ENCODE peak calls at places on chromosomes 16 and 17, in nine cellular contexts. One of them, this sample, is unnamed. For H3K4me1, the result is how much of the 10 kb centered on the place peaks cover.

GRCh38 chr16:33059206-33059605 is 134.8 kb upstream of the TP53TG3C start:
- DNase-seq in body of pancreas: no peak
- DNase-seq in breast epithelium: no peak
- DNase-seq in endothelial cell of umbilical vein: no peak
- DNase-seq in IMR-90: no peak
- DNase-seq in suprapubic skin: no peak
- DNase-seq in heart left ventricle: no peak
- DNase-seq in transverse colon: no peak
- DNase-seq in esophagus squamous epithelium: no peak
- DNase-seq in this sample: no peak

GRCh38 chr16:9033125-9033830 is 58.2 kb upstream of the HAPSTR1 start:
- DNase-seq in body of pancreas: peak
- DNase-seq in breast epithelium: no peak
- DNase-seq in endothelial cell of umbilical vein: peak
- DNase-seq in IMR-90: peak
- DNase-seq in suprapubic skin: no peak
- DNase-seq in heart left ventricle: no peak
- DNase-seq in transverse colon: peak
- DNase-seq in esophagus squamous epithelium: no peak
- DNase-seq in this sample: no peak

GRCh38 chr16:74297296-74297665 is 667 bp downstream of the PSMD7 start:
- DNase-seq in body of pancreas: no peak
- DNase-seq in breast epithelium: no peak
- DNase-seq in endothelial cell of umbilical vein: peak
- DNase-seq in IMR-90: peak
- DNase-seq in suprapubic skin: no peak
- DNase-seq in heart left ventricle: no peak
- DNase-seq in transverse colon: peak
- DNase-seq in esophagus squamous epithelium: no peak
- DNase-seq in this sample: no peak

GRCh38 chr17:74190807-74191206 is 12.7 kb upstream of the RPL38 start:
- DNase-seq in body of pancreas: no peak
- DNase-seq in breast epithelium: no peak
- DNase-seq in endothelial cell of umbilical vein: no peak
- DNase-seq in IMR-90: no peak
- DNase-seq in suprapubic skin: no peak
- DNase-seq in heart left ventricle: no peak
- DNase-seq in transverse colon: no peak
- DNase-seq in esophagus squamous epithelium: no peak
- DNase-seq in this sample: no peak

GRCh38 chr16:46929378-46930332 is 43.8 kb downstream of the DNAJA2 start:
- DNase-seq in body of pancreas: peak
- DNase-seq in breast epithelium: peak
- DNase-seq in endothelial cell of umbilical vein: peak
- DNase-seq in IMR-90: peak
- DNase-seq in suprapubic skin: no peak
- DNase-seq in heart left ventricle: peak
- DNase-seq in transverse colon: peak
- DNase-seq in esophagus squamous epithelium: no peak
- DNase-seq in this sample: peak

GRCh38 chr16:64478258-64478906 is 643.5 kb downstream of the CDH11 start:
- DNase-seq in body of pancreas: peak
- DNase-seq in breast epithelium: no peak
- DNase-seq in endothelial cell of umbilical vein: peak
- DNase-seq in IMR-90: peak
- DNase-seq in suprapubic skin: no peak
- DNase-seq in heart left ventricle: no peak
- DNase-seq in transverse colon: no peak
- DNase-seq in esophagus squamous epithelium: no peak
- DNase-seq in this sample: no peak

GRCh38 chr16:51549836-51550235 is 398.8 kb upstream of the SALL1 start:
- DNase-seq in body of pancreas: no peak
- DNase-seq in breast epithelium: no peak
- DNase-seq in endothelial cell of umbilical vein: no peak
- DNase-seq in IMR-90: peak
- DNase-seq in suprapubic skin: no peak
- DNase-seq in heart left ventricle: no peak
- DNase-seq in transverse colon: no peak
- DNase-seq in esophagus squamous epithelium: no peak
- DNase-seq in this sample: no peak

GRCh38 chr16:28298511-28298878 is 6.2 kb downstream of the SBK1 start:
- DNase-seq in body of pancreas: no peak
- DNase-seq in breast epithelium: no peak
- DNase-seq in endothelial cell of umbilical vein: no peak
- DNase-seq in IMR-90: no peak
- DNase-seq in suprapubic skin: no peak
- DNase-seq in heart left ventricle: no peak
- DNase-seq in transverse colon: no peak
- DNase-seq in esophagus squamous epithelium: no peak
- DNase-seq in this sample: no peak

GRCh38 chr16:55930036-55930435 is 54.9 kb upstream of the CES5A start:
- DNase-seq in body of pancreas: no peak
- DNase-seq in breast epithelium: no peak
- DNase-seq in endothelial cell of umbilical vein: no peak
- DNase-seq in IMR-90: no peak
- DNase-seq in suprapubic skin: no peak
- DNase-seq in heart left ventricle: no peak
- DNase-seq in transverse colon: no peak
- DNase-seq in esophagus squamous epithelium: no peak
- DNase-seq in this sample: no peak

GRCh38 chr17:76381633-76382304 is 2.6 kb upstream of the SPHK1 start:
- DNase-seq in body of pancreas: peak
- DNase-seq in breast epithelium: no peak
- DNase-seq in endothelial cell of umbilical vein: no peak
- DNase-seq in IMR-90: peak
- DNase-seq in suprapubic skin: no peak
- DNase-seq in heart left ventricle: no peak
- DNase-seq in transverse colon: no peak
- DNase-seq in esophagus squamous epithelium: no peak
- DNase-seq in this sample: no peak

GRCh38 chr16:13402601-13403000 is 501.2 kb downstream of the SHISA9 start:
- DNase-seq in body of pancreas: no peak
- DNase-seq in breast epithelium: no peak
- DNase-seq in endothelial cell of umbilical vein: no peak
- DNase-seq in IMR-90: no peak
- DNase-seq in suprapubic skin: no peak
- DNase-seq in heart left ventricle: no peak
- DNase-seq in transverse colon: no peak
- DNase-seq in esophagus squamous epithelium: no peak
- DNase-seq in this sample: no peak

GRCh38 chr17:29390856-29391631 is 881 bp downstream of the TAOK1 start:
- DNase-seq in body of pancreas: peak
- DNase-seq in breast epithelium: no peak
- DNase-seq in endothelial cell of umbilical vein: peak
- DNase-seq in IMR-90: peak
- DNase-seq in suprapubic skin: no peak
- DNase-seq in heart left ventricle: peak
- DNase-seq in transverse colon: peak
- DNase-seq in esophagus squamous epithelium: no peak
- DNase-seq in this sample: peak

GRCh38 chr16:88331989-88332920 is 50.5 kb upstream of the ZNF469 start:
- DNase-seq in body of pancreas: peak
- DNase-seq in breast epithelium: peak
- DNase-seq in endothelial cell of umbilical vein: peak
- DNase-seq in IMR-90: peak
- DNase-seq in suprapubic skin: no peak
- DNase-seq in heart left ventricle: no peak
- DNase-seq in transverse colon: peak
- DNase-seq in esophagus squamous epithelium: no peak
- DNase-seq in this sample: no peak

GRCh38 chr17:27535178-27535928 is 79.1 kb downstream of the KSR1 start:
- DNase-seq in body of pancreas: no peak
- DNase-seq in breast epithelium: no peak
- DNase-seq in endothelial cell of umbilical vein: peak
- DNase-seq in IMR-90: peak
- DNase-seq in suprapubic skin: no peak
- DNase-seq in heart left ventricle: no peak
- DNase-seq in transverse colon: peak
- DNase-seq in esophagus squamous epithelium: no peak
- DNase-seq in this sample: no peak

GRCh38 chr17:65366102-65366844 is 195.2 kb downstream of the AXIN2 start:
- DNase-seq in body of pancreas: no peak
- DNase-seq in breast epithelium: no peak
- DNase-seq in endothelial cell of umbilical vein: no peak
- DNase-seq in IMR-90: no peak
- DNase-seq in suprapubic skin: no peak
- DNase-seq in heart left ventricle: no peak
- DNase-seq in transverse colon: no peak
- DNase-seq in esophagus squamous epithelium: no peak
- DNase-seq in this sample: no peak

GRCh38 chr16:66408181-66409048 is 18.7 kb upstream of the BEAN1 start:
- DNase-seq in body of pancreas: no peak
- DNase-seq in breast epithelium: peak
- DNase-seq in endothelial cell of umbilical vein: peak
- DNase-seq in IMR-90: peak
- DNase-seq in suprapubic skin: no peak
- DNase-seq in heart left ventricle: peak
- DNase-seq in transverse colon: no peak
- DNase-seq in esophagus squamous epithelium: no peak
- DNase-seq in this sample: no peak

GRCh38 chr17:77811521-77811920 is 147.0 kb upstream of the TNRC6C start:
- DNase-seq in body of pancreas: no peak
- DNase-seq in breast epithelium: no peak
- DNase-seq in endothelial cell of umbilical vein: no peak
- DNase-seq in IMR-90: no peak
- DNase-seq in suprapubic skin: no peak
- DNase-seq in heart left ventricle: no peak
- DNase-seq in transverse colon: no peak
- DNase-seq in esophagus squamous epithelium: no peak
- DNase-seq in this sample: no peak

GRCh38 chr17:74963656-74964055 is 8.9 kb downstream of the HID1 start:
- DNase-seq in body of pancreas: no peak
- DNase-seq in breast epithelium: no peak
- DNase-seq in endothelial cell of umbilical vein: no peak
- DNase-seq in IMR-90: no peak
- DNase-seq in suprapubic skin: no peak
- DNase-seq in heart left ventricle: no peak
- DNase-seq in transverse colon: no peak
- DNase-seq in esophagus squamous epithelium: no peak
- DNase-seq in this sample: no peak

GRCh38 chr17:66555605-66556004 is 253.2 kb downstream of the PRKCA start:
- DNase-seq in body of pancreas: no peak
- DNase-seq in breast epithelium: no peak
- DNase-seq in endothelial cell of umbilical vein: no peak
- DNase-seq in IMR-90: no peak
- DNase-seq in suprapubic skin: no peak
- DNase-seq in heart left ventricle: no peak
- DNase-seq in transverse colon: no peak
- DNase-seq in esophagus squamous epithelium: no peak
- DNase-seq in this sample: no peak
- H3K4me1 ChIP-seq in body of pancreas: under half
- H3K4me1 ChIP-seq in breast epithelium: under half
- H3K4me1 ChIP-seq in endothelial cell of umbilical vein: under half
- H3K4me1 ChIP-seq in IMR-90: under half
- H3K4me1 ChIP-seq in suprapubic skin: under half
- H3K4me1 ChIP-seq in heart left ventricle: under half
- H3K4me1 ChIP-seq in transverse colon: under half
- H3K4me1 ChIP-seq in esophagus squamous epithelium: under half
- H3K4me1 ChIP-seq in this sample: under half

GRCh38 chr17:19336938-19337711 is 25.4 kb downstream of the B9D1 start:
- DNase-seq in body of pancreas: peak
- DNase-seq in breast epithelium: no peak
- DNase-seq in endothelial cell of umbilical vein: no peak
- DNase-seq in IMR-90: no peak
- DNase-seq in suprapubic skin: no peak
- DNase-seq in heart left ventricle: no peak
- DNase-seq in transverse colon: peak
- DNase-seq in esophagus squamous epithelium: no peak
- DNase-seq in this sample: peak
- TF ChIP-seq POLR2A in body of pancreas: no peak
- TF ChIP-seq POLR2A in breast epithelium: no peak
- TF ChIP-seq POLR2A in endothelial cell of umbilical vein: no peak
- TF ChIP-seq POLR2A in IMR-90: no peak
- TF ChIP-seq POLR2A in suprapubic skin: no peak
- TF ChIP-seq POLR2A in heart left ventricle: no peak
- TF ChIP-seq POLR2A in transverse colon: no peak
- TF ChIP-seq POLR2A in esophagus squamous epithelium: no peak
- TF ChIP-seq POLR2A in this sample: peak

DNA sequence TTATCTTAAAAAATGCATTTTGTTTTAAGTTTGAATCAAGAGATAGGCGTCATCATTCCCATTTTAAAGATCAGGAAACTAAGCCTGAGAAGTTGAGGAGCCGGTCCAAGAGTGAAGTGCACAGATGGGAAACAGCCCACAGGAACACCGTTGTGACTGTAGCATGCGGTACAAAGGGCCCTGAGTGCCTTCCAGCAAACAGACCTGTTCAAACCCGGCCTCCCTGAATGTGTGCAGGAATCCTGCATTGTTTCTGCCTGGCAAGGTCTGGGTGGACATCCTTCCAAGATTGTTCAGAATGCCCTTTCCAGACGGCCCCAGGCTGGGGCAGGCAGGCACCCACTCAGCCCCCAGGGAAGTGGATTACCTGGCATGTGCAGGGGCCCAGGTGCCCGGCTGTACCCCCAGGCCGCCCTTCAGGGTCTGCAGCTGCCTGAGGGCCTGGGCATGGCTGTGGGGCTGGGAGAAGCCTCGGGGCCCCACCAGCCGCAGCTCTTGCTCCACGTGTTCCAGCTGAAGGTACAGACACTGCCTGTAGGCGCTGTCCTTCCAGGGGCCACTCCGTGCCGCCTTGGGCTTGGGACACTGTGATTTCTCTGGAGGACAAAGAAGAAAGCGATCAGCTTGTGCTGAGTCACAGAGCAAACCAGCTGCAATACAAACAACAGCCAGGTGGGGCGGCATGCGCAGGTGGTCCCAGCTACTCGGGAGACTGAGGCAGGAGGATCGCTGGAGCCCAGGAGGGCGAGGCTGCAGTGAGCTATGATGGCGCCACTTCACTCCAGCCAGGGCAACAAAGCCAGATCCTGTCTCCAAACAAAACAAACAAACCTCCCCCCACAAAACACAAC is 45.0 kb upstream of the GCSH start:
- DNase-seq in body of pancreas: no peak
- DNase-seq in breast epithelium: no peak
- DNase-seq in endothelial cell of umbilical vein: no peak
- DNase-seq in IMR-90: no peak
- DNase-seq in suprapubic skin: no peak
- DNase-seq in heart left ventricle: no peak
- DNase-seq in transverse colon: no peak
- DNase-seq in esophagus squamous epithelium: no peak
- DNase-seq in this sample: no peak
- TF ChIP-seq CTCF in body of pancreas: peak
- TF ChIP-seq CTCF in breast epithelium: peak
- TF ChIP-seq CTCF in endothelial cell of umbilical vein: peak
- TF ChIP-seq CTCF in IMR-90: no peak
- TF ChIP-seq CTCF in suprapubic skin: no peak
- TF ChIP-seq CTCF in heart left ventricle: no peak
- TF ChIP-seq CTCF in transverse colon: no peak
- TF ChIP-seq CTCF in esophagus squamous epithelium: no peak
- TF ChIP-seq CTCF in this sample: no peak

DNA sequence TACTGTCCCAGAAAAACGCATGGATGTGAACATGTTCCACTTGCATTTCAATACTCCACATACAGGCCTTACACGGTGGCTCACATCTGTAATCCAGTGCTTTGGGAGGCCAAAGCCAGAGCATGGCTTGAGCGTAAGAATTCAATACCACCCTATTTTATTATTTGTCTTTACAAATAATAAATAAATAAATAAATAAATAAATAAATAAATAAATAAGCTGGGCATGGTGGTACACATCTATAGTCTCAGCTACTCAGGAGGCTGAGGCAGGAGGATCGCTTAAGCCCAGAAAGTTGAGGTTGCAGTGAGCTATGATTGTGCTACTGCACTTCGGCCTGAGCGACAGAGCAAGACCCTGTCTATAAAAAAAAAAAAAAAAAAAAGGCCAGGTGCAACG is 53.9 kb downstream of the PLXDC1 start:
- DNase-seq in body of pancreas: no peak
- DNase-seq in breast epithelium: no peak
- DNase-seq in endothelial cell of umbilical vein: no peak
- DNase-seq in IMR-90: no peak
- DNase-seq in suprapubic skin: no peak
- DNase-seq in heart left ventricle: no peak
- DNase-seq in transverse colon: no peak
- DNase-seq in esophagus squamous epithelium: no peak
- DNase-seq in this sample: no peak
- H3K4me1 ChIP-seq in body of pancreas: under half
- H3K4me1 ChIP-seq in breast epithelium: under half
- H3K4me1 ChIP-seq in endothelial cell of umbilical vein: under half
- H3K4me1 ChIP-seq in IMR-90: under half
- H3K4me1 ChIP-seq in suprapubic skin: under half
- H3K4me1 ChIP-seq in heart left ventricle: half or more
- H3K4me1 ChIP-seq in transverse colon: under half
- H3K4me1 ChIP-seq in esophagus squamous epithelium: half or more
- H3K4me1 ChIP-seq in this sample: under half